ENCODE peak calls at places on chromosomes 6 and 20, in four cellular contexts. C is OCI-M1, R is SK-N-DZ, L is NCI-H1417. Z is an unnamed sample.

GRCh38 chr20:21101453-21102251 is 4.5 kb downstream of the LINC00237 start:
- DNase-seq in C (no peak), R (no peak), L (peak), Z (peak)

GRCh38 chr20:2967841-2968240 is 75.6 kb upstream of the GNRH2 start:
- DNase-seq in C (no peak), R (no peak), L (no peak), Z (no peak)

GRCh38 chr6:15363523-15364400 is 117.9 kb downstream of the JARID2 start:
- DNase-seq in C (peak), R (peak), L (no peak), Z (no peak)

GRCh38 chr20:7375905-7376304 is 564.4 kb downstream of the HAO1 start:
- DNase-seq in C (peak), R (no peak), L (no peak), Z (no peak)

GRCh38 chr6:125868996-125869395 is 78.2 kb downstream of the NCOA7 start:
- DNase-seq in C (no peak), R (peak), L (no peak), Z (no peak)

GRCh38 chr20:45337367-45338120 is 10.7 kb downstream of the SDC4 start:
- DNase-seq in C (no peak), R (no peak), L (no peak), Z (peak)

GRCh38 chr20:728022-728944 is 40.0 kb downstream of the SLC52A3 start:
- DNase-seq in C (peak), R (peak), L (peak), Z (peak)

GRCh38 chr6:128990349-128990748 is 107.4 kb downstream of the LAMA2 start:
- DNase-seq in C (no peak), R (no peak), L (no peak), Z (no peak)

GRCh38 chr6:30782425-30783014 is 38.2 kb upstream of the IER3 start:
- DNase-seq in C (no peak), R (no peak), L (no peak), Z (no peak)

GRCh38 chr20:301886-302848 is 4.8 kb downstream of the ZCCHC3 start:
- DNase-seq in C (no peak), R (no peak), L (no peak), Z (no peak)

GRCh38 chr6:45421700-45422540 is 44.2 kb upstream of the SUPT3H start:
- DNase-seq in C (peak), R (peak), L (peak), Z (peak)

GRCh38 chr6:3625980-3626533 is 125.5 kb downstream of the PXDC1 start:
- DNase-seq in C (no peak), R (no peak), L (no peak), Z (no peak)

GRCh38 chr6:1724616-1725015 is 114.9 kb downstream of the FOXC1 start:
- DNase-seq in C (no peak), R (no peak), L (peak), Z (peak)

GRCh38 chr6:42569102-42570028 is 5.5 kb downstream of the UBR2 start:
- DNase-seq in C (peak), R (no peak), L (no peak), Z (no peak)

GRCh38 chr20:39800548-39800947 is 838.4 kb downstream of the DHX35 start:
- DNase-seq in C (peak), R (peak), L (no peak), Z (no peak)

GRCh38 chr20:13649548-13649947 is 10.8 kb upstream of the TASP1 start:
- DNase-seq in C (no peak), R (peak), L (no peak), Z (peak)

Z was measured in mucosa of descending colon.